ENCODE peak calls at places on chromosomes 5 and 9, in five cellular contexts. H is IMR-90, K is K562, C is HepG2, G is GM12878. Z is an unnamed sample.

GRCh38 chr9:107051392-107051791 is 188.4 kb downstream of the ZNF462 start:
- DNase-seq in K (no peak), H (no peak), G (no peak), C (no peak), Z (no peak)

GRCh38 chr5:178940569-178941360 is at the start of gene ZNF454:
- DNase-seq in G (no peak), K (no peak), H (peak), C (no peak), Z (no peak)

GRCh38 chr9:135170535-135170934 is 83.1 kb downstream of the OLFM1 start:
- DNase-seq in H (no peak), G (no peak), C (no peak), K (no peak), Z (no peak)

GRCh38 chr9:2745560-2746380 is 28.5 kb downstream of the KCNV2 start:
- DNase-seq in H (no peak), G (no peak), C (no peak), K (no peak), Z (no peak)

GRCh38 chr5:6747103-6747502 is 33.9 kb downstream of the TENT4A start:
- DNase-seq in K (no peak), H (no peak), G (no peak), C (no peak), Z (no peak)

GRCh38 chr9:113892861-113893491 is 16.9 kb downstream of the ZNF618 start:
- DNase-seq in H (peak), C (no peak), K (no peak), G (no peak), Z (no peak)

GRCh38 chr5:10726179-10726912 is 34.7 kb downstream of the DAP start:
- DNase-seq in C (no peak), G (no peak), H (peak), K (peak), Z (no peak)

GRCh38 chr9:127537792-127538191 is 74.3 kb upstream of the STXBP1 start:
- DNase-seq in H (no peak), G (no peak), C (no peak), K (peak), Z (no peak)

GRCh38 chr9:126113176-126113575 is 213.5 kb upstream of the MVB12B start:
- DNase-seq in K (no peak), C (no peak), G (no peak), H (no peak), Z (no peak)

GRCh38 chr5:150333400-150333799 is 24.1 kb upstream of the TCOF1 start:
- DNase-seq in K (no peak), G (no peak), C (no peak), H (no peak), Z (no peak)

GRCh38 chr5:135135530-135136201 is 101.6 kb upstream of the PITX1 start:
- DNase-seq in C (no peak), K (peak), H (peak), G (no peak), Z (peak)

GRCh38 chr5:59746261-59746765 is 147.2 kb downstream of the PDE4D start:
- DNase-seq in K (no peak), G (no peak), C (no peak), H (peak), Z (peak)

GRCh38 chr9:105328296-105328695 is 83.8 kb downstream of the SLC44A1 start:
- DNase-seq in G (no peak), K (no peak), C (no peak), H (no peak), Z (no peak)

GRCh38 chr5:107522456-107522855 is 148.3 kb downstream of the EFNA5 start:
- DNase-seq in G (no peak), H (no peak), K (no peak), C (no peak), Z (no peak)

GRCh38 chr5:107526263-107526937 is 144.3 kb downstream of the EFNA5 start:
- DNase-seq in H (peak), K (no peak), G (no peak), C (no peak), Z (no peak)

GRCh38 chr5:107519900-107520354 is 150.8 kb downstream of the EFNA5 start:
- DNase-seq in G (peak), C (no peak), H (peak), K (no peak), Z (no peak)

GRCh38 chr5:107524111-107524510 is 146.6 kb downstream of the EFNA5 start:
- DNase-seq in C (no peak), K (no peak), G (no peak), H (no peak), Z (no peak)

DNA sequence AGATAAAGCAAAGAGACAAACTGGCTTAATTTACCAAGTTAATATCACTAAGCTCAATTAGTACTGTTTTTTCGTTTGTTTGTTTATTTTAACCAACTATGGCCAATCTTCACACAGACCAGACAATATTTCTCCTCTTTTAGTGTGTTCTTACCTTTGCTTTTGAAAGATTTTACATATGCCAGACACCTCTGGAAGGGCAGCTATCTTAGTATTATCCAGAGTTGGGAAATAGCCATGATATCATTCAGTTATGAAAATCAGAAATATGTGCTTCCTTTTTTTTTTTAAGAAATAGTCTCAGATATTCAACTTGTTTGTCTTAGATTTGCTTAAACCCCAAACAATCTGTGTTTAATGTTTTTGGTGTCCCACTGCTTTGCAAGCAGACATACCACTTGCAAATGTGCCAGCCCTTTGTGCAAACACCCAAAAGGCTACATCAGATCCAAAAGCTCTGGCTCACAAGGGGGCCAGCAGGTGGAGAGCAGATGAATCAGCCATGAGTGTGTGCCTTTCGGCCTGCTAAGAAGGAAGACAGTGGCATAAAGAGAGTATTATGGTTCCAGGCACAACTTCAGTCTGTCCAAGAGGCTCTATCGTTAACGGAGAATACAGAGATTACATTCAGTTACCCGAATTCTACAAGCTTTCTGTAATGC is 147.6 kb downstream of the EFNA5 start:
- DNase-seq in C (no peak), K (no peak), H (no peak), G (no peak), Z (peak)
- TF ChIP-seq BHLHE40 in C (no peak), K (no peak), H (no peak), G (no peak), Z (no peak)

DNA sequence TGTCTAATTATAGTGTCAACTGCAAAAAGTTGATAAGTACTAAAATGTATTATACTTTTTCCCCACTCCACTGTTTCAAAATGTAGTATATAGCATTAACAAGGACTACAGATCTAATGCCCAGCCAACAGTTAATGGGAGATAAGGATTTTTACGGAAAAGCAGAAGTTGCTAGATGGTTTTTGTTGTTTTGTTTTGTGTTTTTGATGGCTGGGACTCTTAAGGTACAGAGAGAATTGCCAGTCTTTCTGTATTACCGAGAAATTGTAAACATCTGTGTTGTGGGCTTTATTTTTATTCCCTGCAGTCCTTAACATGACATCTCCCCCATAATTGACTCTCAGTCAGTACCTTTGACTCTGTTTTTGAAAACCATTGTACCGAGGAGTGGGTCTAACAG is 44.0 kb downstream of the TRIO start:
- DNase-seq in G (no peak), H (no peak), C (no peak), K (no peak), Z (no peak)
- H3K27ac ChIP-seq in G (no peak), H (peak), C (no peak), K (no peak), Z (peak)

GRCh38 chr9:77569335-77569734 is 78.8 kb downstream of the GNA14 start:
- DNase-seq in H (no peak), K (no peak), C (no peak), G (no peak), Z (no peak)
- H3K4me3 ChIP-seq in H (no peak), K (no peak), C (no peak), G (no peak), Z (no peak)

GRCh38 chr5:160418561-160419457 is at the start of gene SLU7:
- DNase-seq in G (peak), C (peak), K (peak), H (peak), Z (peak)

GRCh38 chr5:160420331-160420610 is 1.4 kb upstream of the PTTG1 start:
- DNase-seq in K (no peak), G (no peak), C (no peak), H (no peak), Z (no peak)

GRCh38 chr5:160421625-160422258 is at the start of gene PTTG1:
- DNase-seq in K (peak), C (peak), H (peak), G (peak), Z (peak)

GRCh38 chr5:160419458-160420330 is 813 bp upstream of the SLU7 start:
- DNase-seq in K (no peak), C (no peak), H (no peak), G (no peak), Z (no peak)

GRCh38 chr5:160423025-160423554 is 1.4 kb downstream of the PTTG1 start:
- DNase-seq in G (no peak), H (no peak), C (no peak), K (no peak), Z (no peak)
- TF ChIP-seq BHLHE40 in G (no peak), H (no peak), C (no peak), K (no peak), Z (no peak)